ENCODE peak calls at places on chromosomes 12 and 14, in four cellular contexts. One of them, this sample, is unnamed.

GRCh38 chr14:100159865-100160533 is 554 bp upstream of the DEGS2 start:
- DNase-seq in hepatocyte: peak; percentile 25
- DNase-seq in HCT116: no peak
- DNase-seq in fibroblast of lung: no peak
- DNase-seq in this sample: no peak

GRCh38 chr12:25455696-25456095 is 97.4 kb downstream of the LMNTD1 start:
- DNase-seq in hepatocyte: no peak
- DNase-seq in fibroblast of lung: no peak
- DNase-seq in HCT116: no peak
- DNase-seq in this sample: no peak

GRCh38 chr14:54440454-54440853 is 720 bp downstream of the CNIH1 start:
- DNase-seq in HCT116: no peak
- DNase-seq in fibroblast of lung: no peak
- DNase-seq in hepatocyte: peak; percentile 8
- DNase-seq in this sample: peak; percentile 39

GRCh38 chr14:94483729-94484275 is 7.8 kb upstream of the SERPINA9 start:
- DNase-seq in hepatocyte: no peak
- DNase-seq in fibroblast of lung: no peak
- DNase-seq in HCT116: no peak
- DNase-seq in this sample: peak; percentile 62

GRCh38 chr12:4134434-4134762 is 139.2 kb upstream of the CCND2 start:
- DNase-seq in fibroblast of lung: no peak
- DNase-seq in HCT116: no peak
- DNase-seq in hepatocyte: no peak
- DNase-seq in this sample: no peak

GRCh38 chr14:36346052-36346451 is 25.6 kb upstream of the MBIP start:
- DNase-seq in HCT116: no peak
- DNase-seq in fibroblast of lung: no peak
- DNase-seq in hepatocyte: no peak
- DNase-seq in this sample: no peak

GRCh38 chr12:25276199-25276937 is 25.6 kb upstream of the KRAS start:
- DNase-seq in fibroblast of lung: peak; percentile 91
- DNase-seq in HCT116: peak; percentile 42
- DNase-seq in hepatocyte: peak; percentile 85
- DNase-seq in this sample: peak; percentile 69

GRCh38 chr14:55328317-55328716 is 57.1 kb downstream of the FBXO34 start:
- DNase-seq in hepatocyte: no peak
- DNase-seq in HCT116: no peak
- DNase-seq in fibroblast of lung: no peak
- DNase-seq in this sample: peak; percentile 55

GRCh38 chr14:59425322-59425945 is 39.7 kb downstream of the GPR135 start:
- DNase-seq in fibroblast of lung: peak; percentile 51
- DNase-seq in hepatocyte: no peak
- DNase-seq in HCT116: no peak
- DNase-seq in this sample: peak; percentile 34

GRCh38 chr12:91565246-91565645 is 382.6 kb upstream of the DCN start:
- DNase-seq in hepatocyte: no peak
- DNase-seq in HCT116: no peak
- DNase-seq in fibroblast of lung: peak; percentile 42
- DNase-seq in this sample: peak; percentile 6

GRCh38 chr14:77580964-77581505 is 35.4 kb downstream of the SPTLC2 start:
- DNase-seq in hepatocyte: peak; percentile 21
- DNase-seq in fibroblast of lung: peak; percentile 90
- DNase-seq in HCT116: no peak
- DNase-seq in this sample: peak; percentile 70

GRCh38 chr12:83042441-83043215 is 355.9 kb downstream of the TMTC2 start:
- DNase-seq in HCT116: no peak
- DNase-seq in fibroblast of lung: no peak
- DNase-seq in hepatocyte: no peak
- DNase-seq in this sample: peak; percentile 28

GRCh38 chr12:75816892-75817291 is 214.7 kb downstream of the PHLDA1 start:
- DNase-seq in fibroblast of lung: peak; percentile 75
- DNase-seq in hepatocyte: no peak
- DNase-seq in HCT116: peak; percentile 58
- DNase-seq in this sample: peak; percentile 89

GRCh38 chr12:4139191-4139590 is 134.4 kb upstream of the CCND2 start:
- DNase-seq in HCT116: no peak
- DNase-seq in hepatocyte: no peak
- DNase-seq in fibroblast of lung: no peak
- DNase-seq in this sample: no peak

GRCh38 chr14:84894254-84894653 is 635.7 kb upstream of the FLRT2 start:
- DNase-seq in fibroblast of lung: no peak
- DNase-seq in hepatocyte: no peak
- DNase-seq in HCT116: no peak
- DNase-seq in this sample: no peak

DNA sequence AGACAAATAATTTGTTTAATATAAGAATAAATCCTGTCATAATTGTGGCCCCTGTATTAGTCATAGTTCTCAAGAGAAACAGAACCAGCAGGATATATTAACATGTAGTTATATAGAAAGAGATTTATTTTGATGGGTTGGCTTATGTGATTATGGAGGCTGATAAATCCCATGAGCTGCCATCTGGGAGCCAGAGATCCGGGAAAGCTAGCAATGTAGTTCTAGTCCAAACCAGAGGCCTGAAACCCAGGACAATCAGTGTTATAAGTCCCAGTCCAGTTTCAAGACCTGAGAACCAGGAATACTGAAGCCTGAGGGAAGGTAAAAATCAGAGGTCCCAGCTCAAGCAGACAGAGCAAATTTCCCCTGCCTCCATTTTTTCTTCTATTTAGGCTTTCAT is 435.8 kb downstream of the RPL10L start:
- DNase-seq in hepatocyte: no peak
- DNase-seq in HCT116: no peak
- DNase-seq in fibroblast of lung: no peak
- DNase-seq in this sample: no peak
- H3K9me3 ChIP-seq in hepatocyte: no peaks in the 10 kb centered on the region
- H3K9me3 ChIP-seq in HCT116: no peaks in the 10 kb centered on the region
- H3K9me3 ChIP-seq in fibroblast of lung: no peaks in the 10 kb centered on the region
- H3K9me3 ChIP-seq in this sample: no peaks in the 10 kb centered on the region

GRCh38 chr12:32462908-32463307 is 63.5 kb downstream of the FGD4 start:
- DNase-seq in fibroblast of lung: no peak
- DNase-seq in hepatocyte: no peak
- DNase-seq in HCT116: no peak
- DNase-seq in this sample: no peak

GRCh38 chr12:32466187-32466586 is 66.8 kb downstream of the FGD4 start:
- DNase-seq in fibroblast of lung: no peak
- DNase-seq in hepatocyte: no peak
- DNase-seq in HCT116: no peak
- DNase-seq in this sample: no peak

GRCh38 chr12:32467959-32468863 is 68.9 kb downstream of the FGD4 start:
- DNase-seq in HCT116: no peak
- DNase-seq in fibroblast of lung: no peak
- DNase-seq in hepatocyte: no peak
- DNase-seq in this sample: no peak

GRCh38 chr12:32470936-32471335 is 71.6 kb downstream of the FGD4 start:
- DNase-seq in hepatocyte: no peak
- DNase-seq in fibroblast of lung: no peak
- DNase-seq in HCT116: no peak
- DNase-seq in this sample: no peak

DNA sequence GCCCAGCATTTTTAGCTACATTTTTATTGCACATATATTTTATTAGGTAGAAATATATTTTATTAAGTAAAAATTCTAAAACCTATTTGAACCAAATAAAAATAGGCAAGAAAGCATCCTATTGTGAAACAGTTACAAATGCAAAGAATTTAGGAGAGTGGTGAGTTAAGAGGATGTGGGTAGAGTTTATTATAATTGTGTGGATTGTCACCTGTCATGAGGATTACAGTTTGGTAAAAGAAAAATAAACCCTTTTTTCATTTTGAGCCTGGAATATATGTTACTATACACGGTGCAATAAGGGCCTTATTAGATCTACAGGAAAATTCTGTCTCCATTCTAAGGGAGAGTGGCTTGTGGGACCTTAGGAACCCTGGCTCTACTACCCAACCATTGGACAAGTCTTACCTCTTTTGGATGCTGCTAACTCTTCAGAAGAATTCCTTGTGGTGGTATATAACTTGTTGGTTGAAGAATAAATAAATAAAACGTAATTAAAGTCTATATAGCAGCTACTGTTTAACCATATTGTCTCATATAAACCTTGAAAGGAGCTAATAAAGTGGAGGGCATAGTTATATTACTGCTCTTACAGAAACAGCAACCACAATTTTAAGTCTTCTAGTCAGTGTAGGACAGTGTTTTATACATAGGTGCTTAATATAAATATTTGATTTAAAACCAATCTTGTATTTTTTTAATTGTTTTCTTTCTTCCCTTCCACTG is 67.8 kb downstream of the FGD4 start:
- DNase-seq in hepatocyte: no peak
- DNase-seq in fibroblast of lung: no peak
- DNase-seq in HCT116: no peak
- DNase-seq in this sample: no peak
- H3K4me2 ChIP-seq in hepatocyte: no peak overlapping the region
- H3K4me2 ChIP-seq in fibroblast of lung: no peak overlapping the region
- H3K4me2 ChIP-seq in HCT116: no peak overlapping the region
- H3K4me2 ChIP-seq in this sample: no peak overlapping the region

GRCh38 chr12:53989227-53990113 is 4.5 kb downstream of the HOXC10 start:
- DNase-seq in HCT116: no peak
- DNase-seq in hepatocyte: peak; percentile 74
- DNase-seq in fibroblast of lung: peak; percentile 61
- DNase-seq in this sample: peak; percentile 70

GRCh38 chr12:53992377-53992776 is 7.4 kb downstream of the HOXC10 start:
- DNase-seq in hepatocyte: no peak
- DNase-seq in fibroblast of lung: no peak
- DNase-seq in HCT116: no peak
- DNase-seq in this sample: no peak

GRCh38 chr12:53990311-53991076 is 5.5 kb downstream of the HOXC10 start:
- DNase-seq in HCT116: no peak
- DNase-seq in hepatocyte: no peak
- DNase-seq in fibroblast of lung: no peak
- DNase-seq in this sample: peak; percentile 56

GRCh38 chr12:53988519-53989226 is 3.7 kb downstream of the HOXC10 start:
- DNase-seq in HCT116: no peak
- DNase-seq in fibroblast of lung: no peak
- DNase-seq in hepatocyte: no peak
- DNase-seq in this sample: no peak

GRCh38 chr12:53991077-53991460 is 6.1 kb downstream of the HOXC10 start:
- DNase-seq in fibroblast of lung: no peak
- DNase-seq in hepatocyte: no peak
- DNase-seq in HCT116: no peak
- DNase-seq in this sample: peak; percentile 76
- TF ChIP-seq EZH2 in fibroblast of lung: peak; percentile 94
- TF ChIP-seq EZH2 in hepatocyte: no peak
- TF ChIP-seq EZH2 in HCT116: no peak
- TF ChIP-seq EZH2 in this sample: no peak

GRCh38 chr12:132354982-132355680 is 25.7 kb upstream of the GALNT9 start:
- DNase-seq in HCT116: no peak
- DNase-seq in fibroblast of lung: no peak
- DNase-seq in hepatocyte: no peak
- DNase-seq in this sample: no peak
- H3K9me3 ChIP-seq in HCT116: no peaks in the 10 kb centered on the region
- H3K9me3 ChIP-seq in fibroblast of lung: no peaks in the 10 kb centered on the region
- H3K9me3 ChIP-seq in hepatocyte: no peaks in the 10 kb centered on the region
- H3K9me3 ChIP-seq in this sample: no peaks in the 10 kb centered on the region

This sample was measured in GM23248.